ENCODE peak calls at places on chromosomes 5 and 9, in seven cellular contexts. X, M, S, T, H, I and L are unnamed samples.

GRCh38 chr9:78035369-78035993 is 3.9 kb upstream of the GNAQ start:
- DNase-seq in X (peak; percentile 39), M (no peak), S (peak; percentile 77), T (peak; percentile 62), H (peak; percentile 54), I (peak; percentile 84), L (peak; percentile 65)

GRCh38 chr9:70668751-70669150 is 254.3 kb upstream of the KLF9 start:
- DNase-seq in X (no peak), M (peak; percentile 16), S (no peak), T (peak; percentile 7), H (no peak), I (no peak), L (peak; percentile 71)

GRCh38 chr9:98002808-98003207 is 19.7 kb downstream of the ANP32B start:
- DNase-seq in X (no peak), M (no peak), S (no peak), T (no peak), H (no peak), I (no peak), L (no peak)

GRCh38 chr5:4837489-4838058 is 302.6 kb upstream of the ADAMTS16 start:
- DNase-seq in X (no peak), M (no peak), S (no peak), T (no peak), H (no peak), I (no peak), L (no peak)

GRCh38 chr9:90340421-90340820 is 302.2 kb downstream of the DIRAS2 start:
- DNase-seq in X (peak; percentile 73), M (no peak), S (no peak), T (no peak), H (no peak), I (peak; percentile 37), L (no peak)

GRCh38 chr9:137046094-137046787 is at the start of gene NPDC1:
- DNase-seq in X (no peak), M (no peak), S (peak; percentile 64), T (peak; percentile 37), H (peak; percentile 82), I (peak; percentile 74), L (no peak)

GRCh38 chr5:19866088-19866446 is 121.9 kb downstream of the CDH18 start:
- DNase-seq in X (no peak), M (peak; percentile 19), S (no peak), T (no peak), H (no peak), I (no peak), L (no peak)

GRCh38 chr5:122434547-122434946 is 122.5 kb downstream of the SNCAIP start:
- DNase-seq in X (no peak), M (no peak), S (no peak), T (no peak), H (no peak), I (no peak), L (no peak)

GRCh38 chr5:127699416-127699815 is 3.8 kb upstream of the CCDC192 start:
- DNase-seq in X (no peak), M (no peak), S (no peak), T (no peak), H (no peak), I (no peak), L (no peak)

GRCh38 chr9:99588299-99588698 is 233.4 kb upstream of the NR4A3 start:
- DNase-seq in X (no peak), M (no peak), S (no peak), T (no peak), H (no peak), I (no peak), L (no peak)

GRCh38 chr9:24698864-24699518 is 153.3 kb upstream of the IZUMO3 start:
- DNase-seq in X (no peak), M (no peak), S (no peak), T (no peak), H (no peak), I (no peak), L (no peak)

GRCh38 chr9:16704489-16705111 is 165.9 kb downstream of the BNC2 start:
- DNase-seq in X (no peak), M (no peak), S (peak; percentile 75), T (peak; percentile 44), H (peak; percentile 64), I (peak; percentile 75), L (peak; percentile 54)

GRCh38 chr5:141513627-141514329 is 24.9 kb downstream of the PCDHGC5 start:
- DNase-seq in X (no peak), M (no peak), S (peak; percentile 91), T (peak; percentile 72), H (peak; percentile 84), I (peak; percentile 87), L (peak; percentile 92)

GRCh38 chr5:127210082-127210481 is 80.5 kb upstream of the MEGF10 start:
- DNase-seq in X (no peak), M (no peak), S (no peak), T (no peak), H (no peak), I (no peak), L (no peak)

GRCh38 chr5:88145603-88146467 is 122.8 kb downstream of the TMEM161B start:
- DNase-seq in X (no peak), M (no peak), S (no peak), T (no peak), H (no peak), I (no peak), L (no peak)

GRCh38 chr9:137467896-137468295 is 8.8 kb upstream of the NSMF start:
- DNase-seq in X (no peak), M (no peak), S (no peak), T (no peak), H (peak; percentile 28), I (no peak), L (no peak)

GRCh38 chr9:37096628-37097027 is 23.7 kb upstream of the ZCCHC7 start:
- DNase-seq in X (no peak), M (no peak), S (no peak), T (no peak), H (no peak), I (no peak), L (no peak)

GRCh38 chr9:4246969-4247368 is 52.9 kb downstream of the GLIS3 start:
- DNase-seq in X (no peak), M (no peak), S (no peak), T (no peak), H (no peak), I (no peak), L (no peak)

GRCh38 chr5:14039063-14039462 is 94.6 kb upstream of the DNAH5 start:
- DNase-seq in X (no peak), M (peak; percentile 68), S (no peak), T (no peak), H (no peak), I (no peak), L (no peak)

GRCh38 chr5:69364414-69364813 is 4.9 kb downstream of the AK6 start:
- DNase-seq in X (no peak), M (no peak), S (no peak), T (no peak), H (no peak), I (peak; percentile 20), L (no peak)